ENCODE peak calls at places on chromosome 16, in four cellular contexts. One of them, this sample, is unnamed.

GRCh38 chr16:62711797-62712196 is 675.6 kb upstream of the CDH8 start:
- DNase-seq in A549: no peak
- DNase-seq in K562: no peak
- DNase-seq in HepG2: no peak
- DNase-seq in this sample: peak

GRCh38 chr16:14354561-14355351 is 275.3 kb downstream of the PARN start:
- DNase-seq in A549: peak
- DNase-seq in K562: no peak
- DNase-seq in HepG2: no peak
- DNase-seq in this sample: no peak

GRCh38 chr16:49630783-49631182 is 225.1 kb downstream of the ZNF423 start:
- DNase-seq in A549: no peak
- DNase-seq in K562: no peak
- DNase-seq in HepG2: no peak
- DNase-seq in this sample: no peak

GRCh38 chr16:22623351-22623781 is 112.7 kb downstream of the NPIPB5 start:
- DNase-seq in A549: no peak
- DNase-seq in K562: no peak
- DNase-seq in HepG2: no peak
- DNase-seq in this sample: peak

GRCh38 chr16:57689772-57690558 is 4.6 kb upstream of the DRC7 start:
- DNase-seq in A549: no peak
- DNase-seq in K562: peak
- DNase-seq in HepG2: no peak
- DNase-seq in this sample: no peak

GRCh38 chr16:22970191-22970845 is 156.4 kb downstream of the HS3ST2 start:
- DNase-seq in A549: no peak
- DNase-seq in K562: no peak
- DNase-seq in HepG2: no peak
- DNase-seq in this sample: no peak

GRCh38 chr16:58535100-58535499 is 19.8 kb downstream of the SETD6 start:
- DNase-seq in A549: no peak
- DNase-seq in K562: no peak
- DNase-seq in HepG2: no peak
- DNase-seq in this sample: no peak

GRCh38 chr16:86193528-86194193 is 294.7 kb downstream of the IRF8 start:
- DNase-seq in A549: no peak
- DNase-seq in K562: no peak
- DNase-seq in HepG2: no peak
- DNase-seq in this sample: no peak

GRCh38 chr16:11395008-11395948 is 50.0 kb downstream of the RMI2 start:
- DNase-seq in A549: no peak
- DNase-seq in K562: no peak
- DNase-seq in HepG2: peak
- DNase-seq in this sample: no peak

GRCh38 chr16:50967827-50968612 is 183.1 kb downstream of the SALL1 start:
- DNase-seq in A549: no peak
- DNase-seq in K562: no peak
- DNase-seq in HepG2: no peak
- DNase-seq in this sample: no peak

GRCh38 chr16:19774024-19774423 is 56.0 kb downstream of the IQCK start:
- DNase-seq in A549: no peak
- DNase-seq in K562: no peak
- DNase-seq in HepG2: no peak
- DNase-seq in this sample: no peak

GRCh38 chr16:30700491-30700890 is 1.5 kb downstream of the SRCAP start:
- DNase-seq in A549: no peak
- DNase-seq in K562: peak
- DNase-seq in HepG2: no peak
- DNase-seq in this sample: no peak

GRCh38 chr16:79505344-79505743 is 95.2 kb downstream of the MAF start:
- DNase-seq in A549: no peak
- DNase-seq in K562: no peak
- DNase-seq in HepG2: no peak
- DNase-seq in this sample: no peak

GRCh38 chr16:58500329-58501241 is 642 bp downstream of the NDRG4 start:
- DNase-seq in A549: no peak
- DNase-seq in K562: no peak
- DNase-seq in HepG2: no peak
- DNase-seq in this sample: peak

GRCh38 chr16:31427441-31428276 is 501 bp downstream of the COX6A2 start:
- DNase-seq in A549: no peak
- DNase-seq in K562: peak
- DNase-seq in HepG2: no peak
- DNase-seq in this sample: peak

GRCh38 chr16:7025616-7026190 is 306.9 kb upstream of the RBFOX1 start:
- DNase-seq in A549: peak
- DNase-seq in K562: peak
- DNase-seq in HepG2: peak
- DNase-seq in this sample: peak

GRCh38 chr16:15049581-15050180 is 6.2 kb downstream of the NTAN1 start:
- DNase-seq in A549: no peak
- DNase-seq in K562: no peak
- DNase-seq in HepG2: no peak
- DNase-seq in this sample: no peak

GRCh38 chr16:68902376-68903345 is 59.3 kb downstream of the TANGO6 start:
- DNase-seq in A549: peak
- DNase-seq in K562: peak
- DNase-seq in HepG2: peak
- DNase-seq in this sample: peak

GRCh38 chr16:79677799-79678525 is 77.4 kb upstream of the MAF start:
- DNase-seq in A549: no peak
- DNase-seq in K562: no peak
- DNase-seq in HepG2: no peak
- DNase-seq in this sample: no peak

GRCh38 chr16:55543470-55543869 is 23.0 kb upstream of the CAPNS2 start:
- DNase-seq in A549: peak
- DNase-seq in K562: no peak
- DNase-seq in HepG2: peak
- DNase-seq in this sample: no peak

GRCh38 chr16:66927012-66927436 is 1.7 kb upstream of the RRAD start:
- DNase-seq in A549: peak
- DNase-seq in K562: no peak
- DNase-seq in HepG2: peak
- DNase-seq in this sample: no peak

GRCh38 chr16:66923866-66924265 is 1.5 kb downstream of the RRAD start:
- DNase-seq in A549: no peak
- DNase-seq in K562: no peak
- DNase-seq in HepG2: no peak
- DNase-seq in this sample: no peak

GRCh38 chr16:66924527-66925321 is 611 bp downstream of the RRAD start:
- DNase-seq in A549: no peak
- DNase-seq in K562: peak
- DNase-seq in HepG2: no peak
- DNase-seq in this sample: no peak

GRCh38 chr16:66926171-66926570 is 836 bp upstream of the RRAD start:
- DNase-seq in A549: no peak
- DNase-seq in K562: no peak
- DNase-seq in HepG2: no peak
- DNase-seq in this sample: no peak

GRCh38 chr16:66925322-66925840 is at the start of gene RRAD:
- DNase-seq in A549: no peak
- DNase-seq in K562: peak
- DNase-seq in HepG2: no peak
- DNase-seq in this sample: no peak
- TF ChIP-seq CHD2 in A549: no peak
- TF ChIP-seq CHD2 in K562: no peak
- TF ChIP-seq CHD2 in HepG2: no peak
- TF ChIP-seq CHD2 in this sample: no peak

GRCh38 chr16:24011237-24011636 is 175.5 kb downstream of the PRKCB start:
- DNase-seq in A549: no peak
- DNase-seq in K562: no peak
- DNase-seq in HepG2: no peak
- DNase-seq in this sample: no peak

GRCh38 chr16:24013054-24013636 is 177.4 kb downstream of the PRKCB start:
- DNase-seq in A549: no peak
- DNase-seq in K562: no peak
- DNase-seq in HepG2: no peak
- DNase-seq in this sample: no peak

GRCh38 chr16:24010440-24011089 is 174.8 kb downstream of the PRKCB start:
- DNase-seq in A549: peak
- DNase-seq in K562: peak
- DNase-seq in HepG2: peak
- DNase-seq in this sample: peak

GRCh38 chr16:24015923-24016322 is 180.1 kb downstream of the PRKCB start:
- DNase-seq in A549: no peak
- DNase-seq in K562: peak
- DNase-seq in HepG2: no peak
- DNase-seq in this sample: no peak

DNA sequence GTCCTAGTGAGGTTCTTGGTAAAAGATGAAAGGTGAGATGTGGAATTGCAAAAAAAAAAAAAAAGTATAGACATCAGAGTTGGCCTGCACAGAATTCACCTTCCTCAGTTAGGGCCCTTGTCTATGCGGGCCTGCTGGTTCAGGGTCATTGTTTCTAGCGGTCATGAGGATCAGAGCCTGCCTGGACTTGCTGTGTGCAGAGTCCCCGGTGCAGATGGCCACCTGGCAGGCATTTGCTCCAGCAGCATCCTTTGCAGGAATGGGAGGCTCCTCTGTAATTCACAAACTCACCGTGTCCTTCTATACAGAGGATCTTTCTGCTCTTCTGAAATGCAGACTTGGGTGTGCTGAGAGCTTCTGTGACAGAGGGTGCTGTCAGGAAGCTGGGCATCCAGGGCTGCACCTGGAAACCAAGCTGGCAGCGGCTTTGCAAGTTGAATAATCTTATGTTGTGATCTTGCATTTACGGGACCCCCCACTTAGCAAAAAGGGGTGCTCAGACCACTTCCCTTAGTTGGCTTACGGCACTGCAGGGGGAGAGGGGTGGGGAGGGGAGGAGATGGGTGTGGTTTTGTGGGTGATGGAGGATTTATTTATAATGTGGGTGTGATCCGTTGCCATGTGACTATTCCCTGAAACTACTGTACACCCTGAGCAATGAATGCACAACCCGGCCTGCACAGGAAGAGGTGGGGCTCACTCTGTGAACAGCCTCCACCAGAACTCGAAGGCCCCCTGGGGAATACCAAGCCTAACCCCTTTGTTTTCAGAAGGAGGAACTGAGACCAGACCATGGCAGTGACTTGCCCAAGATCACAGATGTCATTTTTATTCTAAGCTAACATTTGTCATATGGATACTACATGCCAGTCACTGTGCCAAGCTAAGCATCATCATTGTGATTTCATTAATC is 178.2 kb downstream of the PRKCB start:
- DNase-seq in A549: peak
- DNase-seq in K562: no peak
- DNase-seq in HepG2: no peak
- DNase-seq in this sample: no peak
- TF ChIP-seq RNF2 in A549: no peak
- TF ChIP-seq RNF2 in K562: no peak
- TF ChIP-seq RNF2 in HepG2: no peak
- TF ChIP-seq RNF2 in this sample: no peak

DNA sequence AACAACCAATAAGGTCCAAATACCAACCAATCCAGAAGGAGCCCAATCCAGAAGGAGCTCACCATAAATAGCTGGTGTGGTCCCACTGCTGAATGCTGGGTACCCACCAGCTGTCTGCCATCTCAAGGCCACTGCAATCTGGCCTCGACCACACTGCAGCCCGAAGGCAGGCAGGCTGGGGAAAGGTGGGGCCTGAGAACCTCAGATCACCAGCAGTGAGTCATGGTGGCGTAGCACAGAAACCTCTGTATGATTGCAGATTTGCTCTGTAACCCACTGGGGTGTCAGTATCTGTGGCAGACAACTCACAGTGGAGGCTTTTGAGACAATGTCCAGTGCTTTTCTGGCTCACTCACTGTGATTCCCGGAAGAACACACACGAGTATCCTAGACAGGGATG is 14.7 kb upstream of the CMTR2 start:
- DNase-seq in A549: no peak
- DNase-seq in K562: no peak
- DNase-seq in HepG2: no peak
- DNase-seq in this sample: no peak
- TF ChIP-seq CHD2 in A549: no peak
- TF ChIP-seq CHD2 in K562: no peak
- TF ChIP-seq CHD2 in HepG2: no peak
- TF ChIP-seq CHD2 in this sample: no peak

DNA sequence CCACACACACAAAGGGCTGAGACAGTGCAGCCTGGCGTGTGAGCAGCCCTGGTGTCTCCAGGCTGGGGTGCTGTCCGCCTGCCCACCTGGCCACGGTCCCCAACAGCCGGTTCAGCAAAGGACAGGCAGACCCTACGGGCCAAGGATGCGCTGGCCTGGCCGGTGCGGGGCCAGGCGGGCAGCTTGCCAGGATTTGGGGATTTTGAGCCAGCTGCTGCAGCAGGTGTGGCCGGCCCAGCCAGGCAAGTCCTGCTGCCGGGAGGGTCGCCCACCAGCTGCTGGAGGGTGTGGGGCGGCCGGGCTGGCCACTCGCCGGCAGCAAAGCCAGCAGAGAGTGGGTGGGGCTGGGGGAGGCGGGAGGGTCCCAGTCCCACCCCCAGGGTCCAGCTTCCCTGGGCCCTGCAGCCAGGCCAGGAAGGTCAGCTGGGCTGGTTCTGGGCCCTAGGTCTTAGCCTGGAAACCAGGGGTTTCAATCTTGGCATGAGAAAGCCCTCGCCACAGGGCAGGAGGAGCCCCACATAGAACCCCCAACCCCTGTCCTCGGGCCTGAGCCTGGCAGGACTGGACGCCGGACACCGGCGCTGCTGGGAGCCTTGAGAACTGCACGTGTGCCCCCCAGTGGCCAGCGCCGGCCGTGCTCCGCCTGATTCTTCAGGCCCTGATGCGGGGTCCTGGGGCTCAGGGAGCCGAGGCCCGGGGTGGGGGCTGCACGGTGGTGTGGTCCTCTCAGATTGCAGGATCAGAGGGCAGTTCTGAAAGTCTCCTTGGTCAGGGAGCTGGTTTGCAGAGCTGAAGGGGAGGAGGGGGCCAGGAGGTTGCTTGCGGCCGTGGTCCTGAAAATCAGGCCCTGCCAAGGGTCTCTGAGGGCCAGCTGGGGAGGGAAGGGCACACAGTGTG is 17.6 kb upstream of the SSTR5 start:
- DNase-seq in A549: peak
- DNase-seq in K562: peak
- DNase-seq in HepG2: peak
- DNase-seq in this sample: peak
- TF ChIP-seq RNF2 in A549: no peak
- TF ChIP-seq RNF2 in K562: no peak
- TF ChIP-seq RNF2 in HepG2: no peak
- TF ChIP-seq RNF2 in this sample: no peak

GRCh38 chr16:72749091-72749490 is 298.8 kb downstream of the ZFHX3 start:
- DNase-seq in A549: no peak
- DNase-seq in K562: no peak
- DNase-seq in HepG2: no peak
- DNase-seq in this sample: no peak

GRCh38 chr16:72752004-72752695 is 295.8 kb downstream of the ZFHX3 start:
- DNase-seq in A549: no peak
- DNase-seq in K562: no peak
- DNase-seq in HepG2: no peak
- DNase-seq in this sample: no peak

DNA sequence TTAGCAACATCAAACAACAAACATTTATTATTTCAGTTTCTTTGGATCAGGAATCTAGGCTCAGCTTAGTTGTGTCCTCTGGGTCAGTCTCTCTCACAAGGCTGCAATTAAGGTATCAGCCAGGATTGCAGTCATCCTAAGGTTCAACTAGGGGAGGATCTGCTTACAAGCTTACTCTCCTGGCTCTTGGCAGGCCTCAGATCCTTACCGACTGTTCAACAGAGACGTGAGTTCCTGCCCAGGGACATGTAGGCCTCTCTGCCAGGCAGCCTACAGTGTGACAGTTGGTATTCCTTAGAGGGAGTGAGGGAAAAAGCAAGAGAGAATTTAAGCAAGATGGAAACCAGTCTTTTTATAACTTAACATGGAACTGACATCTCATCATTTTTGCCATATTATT is 294.0 kb downstream of the ZFHX3 start:
- DNase-seq in A549: no peak
- DNase-seq in K562: no peak
- DNase-seq in HepG2: no peak
- DNase-seq in this sample: no peak
- TF ChIP-seq CHD2 in A549: no peak
- TF ChIP-seq CHD2 in K562: no peak
- TF ChIP-seq CHD2 in HepG2: no peak
- TF ChIP-seq CHD2 in this sample: no peak

This sample was measured in H1.